ENCODE peak calls at places on chromosomes 12 and 14, in nine cellular contexts. E, K, C, L, I, Q, G, Z and U are unnamed samples.

GRCh38 chr12:104930388-104931326 is 27.4 kb downstream of the SLC41A2 start:
- DNase-seq in E (no peak), K (no peak), C (peak), L (no peak), I (no peak), Q (no peak), G (peak), Z (no peak), U (no peak)

GRCh38 chr14:101008196-101008595 is 104.7 kb upstream of the RTL1 start:
- DNase-seq in E (peak), K (no peak), C (no peak), L (no peak), I (no peak), Q (no peak), G (no peak), Z (no peak), U (peak)

GRCh38 chr12:76236640-76237039 is 111.6 kb downstream of the BBS10 start:
- DNase-seq in E (peak), K (no peak), C (peak), L (no peak), I (no peak), Q (no peak), G (peak), Z (no peak), U (no peak)

GRCh38 chr12:3436496-3437060 is 54.4 kb upstream of the PRMT8 start:
- DNase-seq in E (peak), K (peak), C (no peak), L (no peak), I (no peak), Q (no peak), G (no peak), Z (no peak), U (peak)

GRCh38 chr12:132284071-132284492 is 45.3 kb downstream of the GALNT9 start:
- DNase-seq in E (no peak), K (peak), C (no peak), L (no peak), I (no peak), Q (no peak), G (peak), Z (no peak), U (no peak)

GRCh38 chr12:131116437-131117117 is 162.9 kb downstream of the ADGRD1 start:
- DNase-seq in E (peak), K (peak), C (peak), L (no peak), I (no peak), Q (no peak), G (peak), Z (no peak), U (no peak)

GRCh38 chr12:101720118-101720517 is 19.1 kb downstream of the SYCP3 start:
- DNase-seq in E (no peak), K (no peak), C (no peak), L (peak), I (no peak), Q (no peak), G (no peak), Z (no peak), U (no peak)

GRCh38 chr14:100155049-100155621 is 4.3 kb downstream of the DEGS2 start:
- DNase-seq in E (peak), K (peak), C (peak), L (peak), I (no peak), Q (no peak), G (peak), Z (no peak), U (no peak)

GRCh38 chr12:80216890-80217559 is 117.7 kb downstream of the OTOGL start:
- DNase-seq in E (peak), K (peak), C (no peak), L (no peak), I (no peak), Q (no peak), G (no peak), Z (no peak), U (no peak)

GRCh38 chr12:130576286-130576933 is 139.7 kb downstream of the RIMBP2 start:
- DNase-seq in E (peak), K (no peak), C (no peak), L (no peak), I (no peak), Q (no peak), G (no peak), Z (no peak), U (no peak)

GRCh38 chr14:104802913-104803184 is 1.9 kb downstream of the ZBTB42 start:
- DNase-seq in E (no peak), K (no peak), C (no peak), L (no peak), I (no peak), Q (no peak), G (no peak), Z (no peak), U (no peak)
- H3K4me3 ChIP-seq in E (no peak), K (no peak), C (no peak), L (no peak), I (no peak), Q (no peak), G (no peak), Z (no peak), U (no peak)

DNA sequence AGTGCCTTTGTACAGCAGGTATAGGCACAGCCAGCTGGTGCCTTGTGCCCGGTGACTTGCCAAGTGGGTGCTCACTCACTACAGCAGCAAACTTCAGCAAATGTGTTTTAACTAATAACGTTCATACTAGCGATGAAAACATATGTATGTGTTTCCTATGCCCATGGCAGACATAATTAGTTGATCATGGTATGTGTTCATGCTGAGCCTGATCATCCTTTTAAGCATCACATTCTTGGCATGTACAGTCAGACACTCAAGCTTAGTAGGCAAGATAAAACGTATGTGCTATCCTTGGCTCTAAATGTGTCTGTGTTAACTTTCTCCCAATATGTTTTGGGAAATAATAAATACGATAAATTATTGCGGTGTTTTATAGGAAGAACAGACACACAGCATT is 55.6 kb downstream of the RASSF8 start:
- DNase-seq in E (no peak), K (no peak), C (no peak), L (no peak), I (no peak), Q (no peak), G (peak), Z (no peak), U (no peak)
- H3K27ac ChIP-seq in E (no peak), K (peak), C (no peak), L (no peak), I (no peak), Q (peak), G (peak), Z (no peak), U (no peak)

GRCh38 chr14:68292467-68293334 is 473.1 kb downstream of the RAD51B start:
- DNase-seq in E (no peak), K (peak), C (peak), L (peak), I (no peak), Q (no peak), G (peak), Z (no peak), U (no peak)
- H3K4me3 ChIP-seq in E (no peak), K (no peak), C (no peak), L (no peak), I (no peak), Q (no peak), G (no peak), Z (no peak), U (no peak)

DNA sequence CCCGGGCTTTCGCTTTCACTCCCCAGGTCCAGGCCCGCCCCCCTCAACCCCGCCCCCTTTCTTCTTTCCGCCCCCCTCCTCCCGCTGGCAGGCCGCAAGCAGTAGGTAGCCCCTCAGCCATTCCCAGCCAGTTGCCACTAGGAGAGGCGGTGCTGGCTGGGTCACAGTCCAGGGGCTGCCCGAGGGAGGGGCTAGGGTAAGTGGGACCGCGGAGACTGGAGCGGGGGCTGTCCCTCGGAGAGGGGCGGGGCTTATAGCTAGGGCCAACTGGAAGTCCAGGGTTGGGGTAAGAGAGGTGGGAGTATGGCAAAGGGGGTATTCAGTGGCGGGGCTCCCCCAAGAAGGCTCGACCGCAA is 190 bp upstream of the PSME2 start:
- DNase-seq in E (peak), K (peak), C (peak), L (peak), I (peak), Q (peak), G (peak), Z (peak), U (peak)
- H3K27ac ChIP-seq in E (peak), K (peak), C (peak), L (peak), I (peak), Q (peak), G (peak), Z (peak), U (peak)